ENCODE peak calls at places on chromosome 1, in six cellular contexts. X is T-helper 17 cell, F is Ammon's horn, B is spleen, C is hepatocyte, K is GM12891. O is an unnamed sample.

GRCh38 chr1:54559771-54560231 is 11.8 kb downstream of the ACOT11 start:
- DNase-seq in C (peak), K (no peak), F (no peak), B (peak), X (no peak), O (peak)

GRCh38 chr1:237141471-237141870 is 99.5 kb downstream of the RYR2 start:
- DNase-seq in F (no peak), K (no peak), B (no peak), C (peak), X (no peak), O (peak)

GRCh38 chr1:156777573-156777972 is 10.2 kb downstream of the PRCC start:
- DNase-seq in B (no peak), C (no peak), F (no peak), K (no peak), X (no peak), O (no peak)

GRCh38 chr1:77273891-77274290 is 7.9 kb upstream of the AK5 start:
- DNase-seq in K (no peak), C (no peak), F (no peak), X (no peak), B (no peak), O (no peak)

GRCh38 chr1:204065174-204065985 is 7.5 kb upstream of the SOX13 start:
- DNase-seq in K (no peak), B (no peak), F (peak), C (no peak), X (no peak), O (peak)

GRCh38 chr1:99539131-99539530 is 106.8 kb upstream of the PALMD start:
- DNase-seq in F (no peak), X (no peak), C (no peak), B (no peak), K (no peak), O (no peak)

GRCh38 chr1:160862151-160863061 is at the start of gene CD244:
- DNase-seq in F (peak), B (peak), C (peak), K (no peak), X (no peak), O (no peak)

GRCh38 chr1:231387770-231388669 is 34.1 kb downstream of the EGLN1 start:
- DNase-seq in C (no peak), B (no peak), K (no peak), F (no peak), X (no peak), O (no peak)

GRCh38 chr1:55848906-55849305 is 633.7 kb upstream of the USP24 start:
- DNase-seq in B (no peak), X (no peak), F (no peak), C (no peak), K (no peak), O (no peak)

GRCh38 chr1:207752456-207753132 is 740 bp downstream of the CD46 start:
- DNase-seq in C (peak), X (no peak), F (no peak), K (peak), B (peak), O (no peak)

O was measured in dorsolateral prefrontal cortex.